ENCODE peak calls at places on chromosomes 2 and 18, in six cellular contexts. Y is foreskin fibroblast, R is AG04450, P is EH, W is type B pancreatic cell, E is ACHN. T is an unnamed sample.

GRCh38 chr2:234191819-234192407 is 141.4 kb downstream of the SPP2 start:
- DNase-seq in P (peak; percentile 15), W (no peak), Y (no peak), E (peak; percentile 75), R (no peak), T (peak; percentile 37)

GRCh38 chr2:13572466-13572865 is 855.7 kb downstream of the TRIB2 start:
- DNase-seq in Y (no peak), P (no peak), R (no peak), W (no peak), E (no peak), T (peak; percentile 63)

GRCh38 chr2:168929031-168929430 is 27.9 kb downstream of the G6PC2 start:
- DNase-seq in E (no peak), P (peak; percentile 3), W (no peak), Y (no peak), R (no peak), T (peak; percentile 9)

GRCh38 chr18:44668280-44668975 is 12.3 kb upstream of the SETBP1 start:
- DNase-seq in E (no peak), W (no peak), Y (peak; percentile 39), P (no peak), R (no peak), T (no peak)

GRCh38 chr2:237154050-237154638 is 68.5 kb downstream of the COPS8 start:
- DNase-seq in P (peak; percentile 70), E (peak; percentile 55), Y (peak; percentile 84), R (peak; percentile 53), W (peak; percentile 67), T (peak; percentile 67)

GRCh38 chr2:27353762-27354596 is 2.6 kb downstream of the GTF3C2 start:
- DNase-seq in P (peak; percentile 24), R (no peak), W (no peak), E (no peak), Y (peak; percentile 45), T (no peak)

GRCh38 chr18:59446012-59446411 is 86.9 kb upstream of the LMAN1 start:
- DNase-seq in E (no peak), P (peak; percentile 54), W (no peak), Y (peak; percentile 64), R (no peak), T (no peak)

GRCh38 chr2:172259835-172260234 is 157.1 kb upstream of the DLX2 start:
- DNase-seq in P (no peak), W (no peak), E (no peak), R (no peak), Y (no peak), T (no peak)

GRCh38 chr2:59174536-59175243 is 933.6 kb upstream of the FANCL start:
- DNase-seq in R (no peak), W (no peak), E (no peak), P (no peak), Y (no peak), T (no peak)

GRCh38 chr2:170815746-170816498 is 765 bp upstream of the GAD1 start:
- DNase-seq in R (no peak), W (no peak), Y (peak; percentile 75), P (peak; percentile 41), E (peak; percentile 76), T (peak; percentile 73)

GRCh38 chr18:23844991-23845680 is 155.9 kb downstream of the LAMA3 start:
- DNase-seq in W (no peak), P (peak; percentile 76), R (no peak), E (no peak), Y (no peak), T (no peak)

GRCh38 chr2:233053928-233054774 is 6.0 kb upstream of the INPP5D start:
- DNase-seq in W (no peak), P (peak; percentile 51), R (no peak), Y (peak; percentile 72), E (peak; percentile 60), T (peak; percentile 53)

GRCh38 chr2:36704475-36705150 is 8.1 kb downstream of the VIT start:
- DNase-seq in R (no peak), P (no peak), Y (no peak), W (no peak), E (no peak), T (no peak)

GRCh38 chr2:99662761-99663341 is 173.0 kb upstream of the REV1 start:
- DNase-seq in E (peak; percentile 83), W (no peak), P (peak; percentile 96), Y (peak; percentile 67), R (peak; percentile 82), T (peak; percentile 93)

T was measured in SK-MEL-5.